ENCODE peak calls at places on chromosomes 6 and 20, in four cellular contexts. C, N, Z and Q are unnamed samples.
A peak's percentile ranks its signal among the peaks of the same experiment; 100 is the strongest.

GRCh38 chr6:15249371-15250019 is 3.6 kb downstream of the JARID2 start:
- DNase-seq in Z (no peak), N (no peak), C (no peak), Q (no peak)

GRCh38 chr6:165579151-165579550 is 83.9 kb downstream of the PDE10A start:
- DNase-seq in N (no peak), Z (no peak), C (no peak), Q (no peak)

GRCh38 chr20:49635171-49635570 is 67.2 kb upstream of the PTGIS start:
- DNase-seq in Z (peak; percentile 88), N (no peak), C (peak; percentile 37), Q (no peak)

GRCh38 chr6:16725145-16725864 is 36.0 kb downstream of the ATXN1 start:
- DNase-seq in N (no peak), C (peak; percentile 87), Z (no peak), Q (no peak)

GRCh38 chr20:62202083-62202395 is 18.0 kb downstream of the HRH3 start:
- DNase-seq in C (no peak), N (no peak), Z (no peak), Q (no peak)

GRCh38 chr6:107786179-107786578 is 37.9 kb downstream of the SCML4 start:
- DNase-seq in Z (no peak), C (no peak), N (peak; percentile 51), Q (peak; percentile 38)

GRCh38 chr6:41191569-41191968 is 9.4 kb downstream of the TREML2 start:
- DNase-seq in C (no peak), Z (no peak), N (no peak), Q (no peak)

GRCh38 chr6:17932362-17932852 is 55.0 kb downstream of the KIF13A start:
- DNase-seq in C (peak; percentile 83), N (no peak), Z (no peak), Q (no peak)

GRCh38 chr20:35492352-35492751 is 37.0 kb downstream of the CEP250 start:
- DNase-seq in N (no peak), Z (no peak), C (no peak), Q (no peak)

GRCh38 chr6:135883045-135883444 is 31.5 kb downstream of the PDE7B start:
- DNase-seq in N (no peak), Z (no peak), C (peak; percentile 39), Q (no peak)

GRCh38 chr6:34315780-34316179 is 67.0 kb upstream of the SMIM29 start:
- DNase-seq in N (no peak), Z (no peak), C (no peak), Q (peak; percentile 41)

GRCh38 chr6:33914519-33915120 is 110.8 kb upstream of the MLN start:
- DNase-seq in C (no peak), N (peak; percentile 62), Z (peak; percentile 4), Q (no peak)

GRCh38 chr6:48036316-48036715 is 74.7 kb downstream of the PTCHD4 start:
- DNase-seq in Z (no peak), C (peak; percentile 86), N (no peak), Q (no peak)

GRCh38 chr6:166618866-166619761 is 7.9 kb downstream of the RPS6KA2 start:
- DNase-seq in N (no peak), Z (no peak), C (peak; percentile 54), Q (no peak)

GRCh38 chr20:59359908-59360307 is 59.5 kb downstream of the EDN3 start:
- DNase-seq in C (no peak), Z (no peak), N (no peak), Q (no peak)

GRCh38 chr6:16228709-16229665 is 9.4 kb upstream of the GMPR start:
- DNase-seq in N (no peak), Z (no peak), C (peak; percentile 19), Q (no peak)

GRCh38 chr6:408599-409102 is 17.1 kb downstream of the IRF4 start:
- DNase-seq in N (no peak), Z (peak; percentile 68), C (peak; percentile 48), Q (no peak)

GRCh38 chr6:46888578-46888977 is 33.2 kb downstream of the ADGRF5 start:
- DNase-seq in N (no peak), C (no peak), Z (no peak), Q (no peak)

GRCh38 chr6:26394289-26394688 is 7.8 kb upstream of the BTN3A1 start:
- DNase-seq in Z (no peak), C (peak; percentile 76), N (no peak), Q (no peak)

GRCh38 chr6:133889557-133890301 is 816 bp downstream of the TCF21 start:
- DNase-seq in C (peak; percentile 76), Z (peak; percentile 79), N (no peak), Q (no peak)

GRCh38 chr6:47404436-47404835 is 73.2 kb upstream of the CD2AP start:
- DNase-seq in C (no peak), N (no peak), Z (no peak), Q (no peak)

GRCh38 chr20:34171640-34172039 is 59.6 kb upstream of the EIF2S2 start:
- DNase-seq in Z (no peak), C (no peak), N (no peak), Q (no peak)

GRCh38 chr20:11394145-11394833 is 523.4 kb upstream of the BTBD3 start:
- DNase-seq in C (peak; percentile 25), Z (no peak), N (no peak), Q (no peak)

GRCh38 chr20:3221398-3222226 is 12.3 kb downstream of the ITPA start:
- DNase-seq in Z (peak; percentile 77), N (no peak), C (no peak), Q (no peak)

GRCh38 chr6:56708810-56709597 is 66.3 kb upstream of the DST start:
- DNase-seq in Z (no peak), C (peak; percentile 86), N (no peak), Q (no peak)

GRCh38 chr6:77466055-77467028 is 3.1 kb upstream of the HTR1B start:
- DNase-seq in Z (peak; percentile 47), C (peak; percentile 68), N (no peak), Q (no peak)

GRCh38 chr6:98020222-98020621 is 737.2 kb upstream of the MMS22L start:
- DNase-seq in Z (no peak), C (no peak), N (no peak), Q (no peak)

GRCh38 chr6:44072959-44073611 is 54.2 kb downstream of the MRPL14 start:
- DNase-seq in Z (peak; percentile 94), N (peak; percentile 89), C (peak; percentile 82), Q (peak; percentile 76)

GRCh38 chr6:101926149-101926925 is 532.8 kb downstream of the GRIK2 start:
- DNase-seq in N (no peak), Z (no peak), C (no peak), Q (no peak)

GRCh38 chr6:16762547-16763477 is 1.6 kb upstream of the ATXN1 start:
- DNase-seq in C (peak; percentile 92), N (peak; percentile 5), Z (peak; percentile 90), Q (peak; percentile 85)

GRCh38 chr6:168158280-168158979 is 79.4 kb upstream of the FRMD1 start:
- DNase-seq in N (no peak), C (no peak), Z (no peak), Q (no peak)

GRCh38 chr20:869606-870005 is 36.1 kb downstream of the FAM110A start:
- DNase-seq in N (no peak), C (no peak), Z (no peak), Q (no peak)

GRCh38 chr6:53727748-53728147 is 62.2 kb upstream of the KLHL31 start:
- DNase-seq in C (no peak), Z (no peak), N (no peak), Q (no peak)

GRCh38 chr6:163712981-163713380 is 298.5 kb downstream of the QKI start:
- DNase-seq in C (no peak), N (no peak), Z (no peak), Q (no peak)

GRCh38 chr6:163712569-163712966 is 298.1 kb downstream of the QKI start:
- DNase-seq in Z (no peak), C (no peak), N (no peak), Q (no peak)

GRCh38 chr6:163711071-163711470 is 296.6 kb downstream of the QKI start:
- DNase-seq in N (no peak), Z (no peak), C (no peak), Q (no peak)

GRCh38 chr6:163710552-163710951 is 296.0 kb downstream of the QKI start:
- DNase-seq in N (no peak), C (no peak), Z (no peak), Q (no peak)

GRCh38 chr6:163711615-163712568 is 297.4 kb downstream of the QKI start:
- DNase-seq in Z (no peak), C (peak; percentile 41), N (no peak), Q (no peak)
- H3K4me1 ChIP-seq in Z (peaks cover 8% of the 10 kb centered on the region), C (no peaks in the 10 kb centered on the region), N (no peaks in the 10 kb centered on the region), Q (no peaks in the 10 kb centered on the region)

DNA sequence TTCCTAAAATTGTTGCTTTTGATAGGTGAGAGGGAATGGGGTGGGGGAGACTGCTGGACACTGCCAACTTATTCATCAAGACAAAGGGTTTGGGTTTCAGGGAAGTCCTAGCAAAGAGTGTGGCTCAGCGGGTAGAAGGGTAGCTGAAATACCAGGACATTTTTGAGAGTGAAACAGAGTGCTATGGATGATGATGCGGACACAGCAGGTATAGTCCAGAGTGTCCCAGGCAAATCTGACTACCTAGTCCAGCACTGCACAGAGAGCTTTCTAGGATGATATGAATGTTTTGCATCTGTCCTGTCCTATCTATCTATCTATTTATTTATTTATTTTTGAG is 154.3 kb downstream of the BCAS1 start:
- DNase-seq in C (no peak), Z (no peak), N (no peak), Q (no peak)
- H3K4me1 ChIP-seq in C (peaks cover 26% of the 10 kb centered on the region), Z (peaks cover 10% of the 10 kb centered on the region), N (peaks cover 22% of the 10 kb centered on the region), Q (peaks cover 15% of the 10 kb centered on the region)

DNA sequence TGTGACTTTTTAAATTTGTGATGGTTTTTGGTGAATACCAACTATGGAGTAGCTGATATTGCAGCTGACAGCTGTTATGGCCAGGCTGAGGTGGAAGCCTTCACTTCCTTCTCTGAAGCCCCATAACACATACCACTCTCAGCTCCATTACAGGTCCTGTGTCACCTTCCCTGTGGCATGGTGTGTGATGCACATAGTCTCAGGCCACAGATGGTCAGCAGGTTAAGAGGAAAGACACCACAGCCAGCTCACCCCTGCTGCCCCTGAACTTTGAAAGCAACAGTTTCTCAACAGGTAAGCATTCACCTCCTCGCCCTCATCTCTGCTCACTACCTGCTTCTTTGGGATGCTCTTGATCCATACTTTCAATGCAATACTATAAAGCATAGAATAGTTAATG is 7.7 kb downstream of the TXNDC5 start:
- DNase-seq in C (no peak), Z (no peak), N (no peak), Q (no peak)
- H3K4me1 ChIP-seq in C (no peaks in the 10 kb centered on the region), Z (peaks cover 14% of the 10 kb centered on the region), N (peaks cover 9% of the 10 kb centered on the region), Q (no peaks in the 10 kb centered on the region)

GRCh38 chr6:90177544-90178293 is 118.9 kb downstream of the BACH2 start:
- DNase-seq in Z (no peak), N (no peak), C (no peak), Q (no peak)
- H3K4me1 ChIP-seq in Z (peaks cover 8% of the 10 kb centered on the region), N (peaks cover 17% of the 10 kb centered on the region), C (peaks cover 3% of the 10 kb centered on the region), Q (peaks cover 11% of the 10 kb centered on the region)

DNA sequence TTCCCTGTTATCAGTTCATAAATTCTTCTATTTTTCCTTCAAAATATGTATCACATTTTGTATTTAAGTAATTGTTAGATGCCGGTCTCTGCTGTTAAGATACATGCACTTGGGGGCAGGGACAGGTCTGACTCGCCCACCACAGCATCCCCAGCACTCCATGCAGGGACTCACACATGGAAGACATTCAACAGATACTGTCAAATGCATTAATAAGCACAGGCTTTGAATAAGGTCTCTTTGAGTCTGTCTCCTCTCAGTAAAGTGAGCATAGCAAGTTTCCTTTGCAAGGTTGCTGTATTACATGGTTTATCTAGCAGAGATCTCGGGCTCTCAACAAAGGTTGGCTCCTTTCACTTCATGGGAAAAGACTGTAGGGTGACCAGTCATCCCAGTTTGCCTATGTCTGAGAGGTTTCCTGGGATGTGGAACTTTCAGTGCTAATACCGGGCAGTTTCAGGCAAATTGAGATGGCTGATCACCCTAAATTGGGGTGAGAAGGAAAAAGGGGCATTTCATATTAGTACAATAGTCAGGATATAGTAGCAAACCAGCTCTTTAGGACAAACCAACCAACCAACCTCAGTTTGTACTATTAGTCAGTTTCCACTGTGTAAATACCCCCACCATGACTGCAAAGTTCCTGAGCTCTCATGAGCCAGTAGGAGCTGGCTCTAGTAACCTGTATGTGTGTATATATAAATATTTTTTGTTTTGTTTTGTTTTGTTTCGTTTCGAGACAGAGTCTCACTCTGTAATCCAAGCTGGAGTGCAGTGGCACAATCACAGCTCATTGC is 15.0 kb downstream of the JPH2 start:
- DNase-seq in Z (no peak), C (no peak), N (no peak), Q (no peak)
- H3K4me1 ChIP-seq in Z (no peaks in the 10 kb centered on the region), C (peaks cover 2% of the 10 kb centered on the region), N (no peaks in the 10 kb centered on the region), Q (no peaks in the 10 kb centered on the region)